ENCODE peak calls at places on chromosomes 7 and 10, in five cellular contexts. F is MM.1S, G is HCT116, T is PC-3, B is GM23248. E is an unnamed sample.

GRCh38 chr7:45068236-45069023 is 20.3 kb downstream of the NACAD start:
- DNase-seq in F (no peak), G (peak), T (no peak), B (no peak), E (no peak)

GRCh38 chr10:121904888-121905287 is 22.9 kb downstream of the ATE1 start:
- DNase-seq in F (no peak), G (no peak), T (no peak), B (no peak), E (no peak)

GRCh38 chr7:67724435-67724834 is 727.8 kb downstream of the TYW1 start:
- DNase-seq in F (no peak), G (no peak), T (no peak), B (no peak), E (peak)

GRCh38 chr7:16189026-16189715 is 232.2 kb downstream of the CRPPA start:
- DNase-seq in F (no peak), G (no peak), T (no peak), B (peak), E (no peak)

GRCh38 chr10:97774811-97775294 is 3.1 kb upstream of the SFRP5 start:
- DNase-seq in F (no peak), G (no peak), T (no peak), B (no peak), E (no peak)

GRCh38 chr7:100208911-100209408 is 10.8 kb upstream of the PVRIG start:
- DNase-seq in F (peak), G (no peak), T (no peak), B (no peak), E (no peak)

GRCh38 chr7:105723582-105723981 is 142.3 kb upstream of the EFCAB10 start:
- DNase-seq in F (no peak), G (no peak), T (no peak), B (no peak), E (peak)

GRCh38 chr10:486668-487067 is 202.8 kb downstream of the DIP2C start:
- DNase-seq in F (no peak), G (no peak), T (no peak), B (no peak), E (no peak)

GRCh38 chr10:62373995-62374861 is at the start of gene ZNF365:
- DNase-seq in F (peak), G (peak), T (peak), B (peak), E (peak)

GRCh38 chr10:113093188-113094113 is 143.4 kb downstream of the TCF7L2 start:
- DNase-seq in F (no peak), G (peak), T (peak), B (peak), E (no peak)

GRCh38 chr10:100364147-100364546 is 17.1 kb downstream of the SCD start:
- DNase-seq in F (no peak), G (no peak), T (no peak), B (no peak), E (no peak)

GRCh38 chr10:125262920-125263319 is 102.6 kb upstream of the CTBP2 start:
- DNase-seq in F (no peak), G (no peak), T (no peak), B (no peak), E (no peak)

GRCh38 chr10:116464257-116464656 is 36.6 kb downstream of the PNLIPRP3 start:
- DNase-seq in F (peak), G (no peak), T (no peak), B (no peak), E (no peak)

GRCh38 chr7:55546826-55547225 is 25.5 kb downstream of the VOPP1 start:
- DNase-seq in F (no peak), G (peak), T (peak), B (peak), E (no peak)

GRCh38 chr7:157000047-157000726 is 10.3 kb downstream of the MNX1 start:
- DNase-seq in F (peak), G (no peak), T (no peak), B (no peak), E (peak)

GRCh38 chr7:31734456-31734855 is 47.4 kb downstream of the PPP1R17 start:
- DNase-seq in F (no peak), G (no peak), T (no peak), B (peak), E (no peak)

GRCh38 chr10:128073880-128074279 is 52.3 kb downstream of the MKI67 start:
- DNase-seq in F (no peak), G (no peak), T (no peak), B (no peak), E (no peak)

GRCh38 chr10:97479939-97480338 is 18.3 kb downstream of the MMS19 start:
- DNase-seq in F (no peak), G (no peak), T (no peak), B (no peak), E (peak)

GRCh38 chr7:17043012-17043877 is 161.5 kb upstream of the AGR3 start:
- DNase-seq in F (no peak), G (no peak), T (peak), B (peak), E (no peak)

GRCh38 chr10:115572740-115573455 is 479.7 kb downstream of the ATRNL1 start:
- DNase-seq in F (no peak), G (peak), T (no peak), B (no peak), E (peak)

GRCh38 chr7:1397491-1398327 is 61.6 kb downstream of the MICALL2 start:
- DNase-seq in F (no peak), G (no peak), T (peak), B (peak), E (no peak)

GRCh38 chr10:89392974-89393373 is 551 bp downstream of the IFIT1 start:
- DNase-seq in F (peak), G (no peak), T (no peak), B (peak), E (no peak)

GRCh38 chr10:120505866-120506265 is 48.8 kb downstream of the PLPP4 start:
- DNase-seq in F (no peak), G (no peak), T (no peak), B (peak), E (no peak)

GRCh38 chr10:51397695-51398094 is 301.7 kb downstream of the CSTF2T start:
- DNase-seq in F (no peak), G (no peak), T (peak), B (peak), E (no peak)

GRCh38 chr10:49327036-49327813 is 28.3 kb downstream of the C10orf71 start:
- DNase-seq in F (no peak), G (no peak), T (no peak), B (no peak), E (no peak)

DNA sequence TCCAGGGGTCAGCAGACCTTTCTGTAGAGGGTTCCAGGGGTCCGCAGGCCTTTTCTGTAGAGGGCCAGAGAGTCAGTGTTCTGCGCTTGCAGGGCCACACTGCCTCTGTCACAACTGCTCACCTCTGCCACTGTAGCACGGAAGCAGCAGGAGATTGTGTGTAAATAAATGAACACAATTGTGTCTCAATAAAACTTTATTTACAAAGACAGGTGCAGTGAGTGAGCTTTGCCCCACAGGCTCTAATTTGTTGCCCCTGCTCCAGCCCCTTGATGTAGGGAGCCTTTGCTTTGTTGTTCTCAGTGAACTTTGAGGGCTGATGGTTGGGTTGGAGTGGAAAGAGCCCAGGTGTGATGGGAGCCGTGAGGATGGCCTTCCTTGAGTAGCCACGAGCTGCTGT is 67.8 kb downstream of the MGMT start:
- DNase-seq in F (no peak), G (no peak), T (no peak), B (no peak), E (no peak)
- H3K9ac ChIP-seq in F (no peak), G (no peak), T (no peak), B (no peak), E (no peak)

GRCh38 chr7:70434821-70435220 is 697.1 kb upstream of the GALNT17 start:
- DNase-seq in F (no peak), G (no peak), T (no peak), B (no peak), E (no peak)

GRCh38 chr7:70432567-70433001 is 699.4 kb upstream of the GALNT17 start:
- DNase-seq in F (no peak), G (no peak), T (no peak), B (no peak), E (no peak)

GRCh38 chr7:70435634-70436033 is 696.3 kb upstream of the GALNT17 start:
- DNase-seq in F (no peak), G (no peak), T (no peak), B (no peak), E (no peak)

GRCh38 chr7:70436815-70437350 is 695.1 kb upstream of the GALNT17 start:
- DNase-seq in F (no peak), G (no peak), T (no peak), B (no peak), E (no peak)

DNA sequence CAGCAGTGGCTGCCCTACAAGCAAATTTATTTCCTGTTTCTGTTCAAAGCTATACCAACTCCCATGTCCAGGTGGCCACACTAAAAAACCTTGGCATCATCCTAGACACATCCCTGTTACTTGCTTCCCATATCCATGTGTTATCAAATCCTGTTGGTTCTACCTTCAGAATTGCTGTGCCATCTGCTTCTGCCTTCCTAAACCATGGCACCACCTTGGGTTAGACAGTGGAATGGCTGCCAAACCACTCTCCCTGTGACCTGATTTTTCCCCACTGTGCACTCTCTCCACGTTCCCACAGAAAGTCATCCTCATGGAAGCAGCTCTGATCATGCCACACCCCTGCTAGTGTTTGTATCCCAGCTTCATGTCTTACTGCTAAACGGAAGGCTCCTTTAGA is 697.6 kb upstream of the GALNT17 start:
- DNase-seq in F (no peak), G (no peak), T (no peak), B (peak), E (no peak)
- TF ChIP-seq EZH2phosphoT487 in F (no peak), G (no peak), T (no peak), B (no peak), E (no peak)

GRCh38 chr7:93463764-93464163 is 110.8 kb downstream of the CALCR start:
- DNase-seq in F (no peak), G (no peak), T (no peak), B (no peak), E (no peak)
- H3K9ac ChIP-seq in F (no peak), G (no peak), T (no peak), B (no peak), E (no peak)

GRCh38 chr10:7571992-7572391 is 94.8 kb downstream of the ITIH5 start:
- DNase-seq in F (no peak), G (no peak), T (no peak), B (no peak), E (no peak)
- TF ChIP-seq EZH2phosphoT487 in F (no peak), G (no peak), T (no peak), B (no peak), E (no peak)

E was measured in neural progenitor cell.